ENCODE peak calls at places on chromosomes 3 and 15, in ten cellular contexts. One of them, this sample, is unnamed.

GRCh38 chr3:47594792-47595191 is 16.1 kb upstream of the CSPG5 start:
- DNase-seq in NAMALWA: no peak
- DNase-seq in NCI-H1436: no peak
- DNase-seq in mucosa of gallbladder: no peak
- DNase-seq in suprapubic skin: no peak
- DNase-seq in NCI-H1092: no peak
- DNase-seq in stimulated activated CD8-positive, alpha-beta memory T cell treated with anti-CD3 and anti-CD28 coated beads, Interleukin-15, amount 100 ng/mL, for 4 hours: no peak
- DNase-seq in NCI-H446 treated with DMSO at 0.1 percent for 48 hours: no peak
- DNase-seq in AG09309: no peak
- DNase-seq in D341Med: no peak
- DNase-seq in this sample: no peak

GRCh38 chr3:16140116-16140893 is 34.2 kb upstream of the GALNT15 start:
- DNase-seq in NAMALWA: no peak
- DNase-seq in NCI-H1436: no peak
- DNase-seq in mucosa of gallbladder: no peak
- DNase-seq in suprapubic skin: no peak
- DNase-seq in NCI-H1092: no peak
- DNase-seq in stimulated activated CD8-positive, alpha-beta memory T cell treated with anti-CD3 and anti-CD28 coated beads, Interleukin-15, amount 100 ng/mL, for 4 hours: no peak
- DNase-seq in NCI-H446 treated with DMSO at 0.1 percent for 48 hours: no peak
- DNase-seq in AG09309: no peak
- DNase-seq in D341Med: no peak
- DNase-seq in this sample: no peak

GRCh38 chr3:187738400-187739124 is 6.7 kb downstream of the BCL6 start:
- DNase-seq in NAMALWA: peak
- DNase-seq in NCI-H1436: peak
- DNase-seq in mucosa of gallbladder: peak
- DNase-seq in suprapubic skin: peak
- DNase-seq in NCI-H1092: peak
- DNase-seq in stimulated activated CD8-positive, alpha-beta memory T cell treated with anti-CD3 and anti-CD28 coated beads, Interleukin-15, amount 100 ng/mL, for 4 hours: no peak
- DNase-seq in NCI-H446 treated with DMSO at 0.1 percent for 48 hours: peak
- DNase-seq in AG09309: peak
- DNase-seq in D341Med: peak
- DNase-seq in this sample: peak

GRCh38 chr3:52967398-52967797 is 70.0 kb upstream of the STIMATE start:
- DNase-seq in NAMALWA: no peak
- DNase-seq in NCI-H1436: no peak
- DNase-seq in mucosa of gallbladder: no peak
- DNase-seq in suprapubic skin: no peak
- DNase-seq in NCI-H1092: no peak
- DNase-seq in stimulated activated CD8-positive, alpha-beta memory T cell treated with anti-CD3 and anti-CD28 coated beads, Interleukin-15, amount 100 ng/mL, for 4 hours: no peak
- DNase-seq in NCI-H446 treated with DMSO at 0.1 percent for 48 hours: no peak
- DNase-seq in AG09309: no peak
- DNase-seq in D341Med: no peak
- DNase-seq in this sample: no peak

GRCh38 chr3:49164983-49165720 is 979 bp downstream of the CCDC71 start:
- DNase-seq in NAMALWA: peak
- DNase-seq in NCI-H1436: no peak
- DNase-seq in mucosa of gallbladder: no peak
- DNase-seq in suprapubic skin: no peak
- DNase-seq in NCI-H1092: no peak
- DNase-seq in stimulated activated CD8-positive, alpha-beta memory T cell treated with anti-CD3 and anti-CD28 coated beads, Interleukin-15, amount 100 ng/mL, for 4 hours: no peak
- DNase-seq in NCI-H446 treated with DMSO at 0.1 percent for 48 hours: no peak
- DNase-seq in AG09309: no peak
- DNase-seq in D341Med: peak
- DNase-seq in this sample: no peak

GRCh38 chr3:52095990-52096775 is 39.8 kb upstream of the DUSP7 start:
- DNase-seq in NAMALWA: no peak
- DNase-seq in NCI-H1436: no peak
- DNase-seq in mucosa of gallbladder: no peak
- DNase-seq in suprapubic skin: no peak
- DNase-seq in NCI-H1092: no peak
- DNase-seq in stimulated activated CD8-positive, alpha-beta memory T cell treated with anti-CD3 and anti-CD28 coated beads, Interleukin-15, amount 100 ng/mL, for 4 hours: no peak
- DNase-seq in NCI-H446 treated with DMSO at 0.1 percent for 48 hours: no peak
- DNase-seq in AG09309: no peak
- DNase-seq in D341Med: no peak
- DNase-seq in this sample: no peak

GRCh38 chr3:42090973-42091731 is at the start of gene TRAK1:
- DNase-seq in NAMALWA: no peak
- DNase-seq in NCI-H1436: no peak
- DNase-seq in mucosa of gallbladder: no peak
- DNase-seq in suprapubic skin: peak
- DNase-seq in NCI-H1092: no peak
- DNase-seq in stimulated activated CD8-positive, alpha-beta memory T cell treated with anti-CD3 and anti-CD28 coated beads, Interleukin-15, amount 100 ng/mL, for 4 hours: no peak
- DNase-seq in NCI-H446 treated with DMSO at 0.1 percent for 48 hours: no peak
- DNase-seq in AG09309: peak
- DNase-seq in D341Med: no peak
- DNase-seq in this sample: no peak

GRCh38 chr3:194928831-194929594 is 243.3 kb downstream of the FAM43A start:
- DNase-seq in NAMALWA: no peak
- DNase-seq in NCI-H1436: no peak
- DNase-seq in mucosa of gallbladder: peak
- DNase-seq in suprapubic skin: no peak
- DNase-seq in NCI-H1092: no peak
- DNase-seq in stimulated activated CD8-positive, alpha-beta memory T cell treated with anti-CD3 and anti-CD28 coated beads, Interleukin-15, amount 100 ng/mL, for 4 hours: no peak
- DNase-seq in NCI-H446 treated with DMSO at 0.1 percent for 48 hours: no peak
- DNase-seq in AG09309: no peak
- DNase-seq in D341Med: no peak
- DNase-seq in this sample: no peak

GRCh38 chr3:50352762-50353161 is 2.1 kb downstream of the CYB561D2 start:
- DNase-seq in NAMALWA: peak
- DNase-seq in NCI-H1436: no peak
- DNase-seq in mucosa of gallbladder: no peak
- DNase-seq in suprapubic skin: no peak
- DNase-seq in NCI-H1092: no peak
- DNase-seq in stimulated activated CD8-positive, alpha-beta memory T cell treated with anti-CD3 and anti-CD28 coated beads, Interleukin-15, amount 100 ng/mL, for 4 hours: no peak
- DNase-seq in NCI-H446 treated with DMSO at 0.1 percent for 48 hours: no peak
- DNase-seq in AG09309: no peak
- DNase-seq in D341Med: no peak
- DNase-seq in this sample: no peak

GRCh38 chr3:141333796-141334626 is 34.3 kb upstream of the ZBTB38 start:
- DNase-seq in NAMALWA: no peak
- DNase-seq in NCI-H1436: no peak
- DNase-seq in mucosa of gallbladder: no peak
- DNase-seq in suprapubic skin: no peak
- DNase-seq in NCI-H1092: no peak
- DNase-seq in stimulated activated CD8-positive, alpha-beta memory T cell treated with anti-CD3 and anti-CD28 coated beads, Interleukin-15, amount 100 ng/mL, for 4 hours: no peak
- DNase-seq in NCI-H446 treated with DMSO at 0.1 percent for 48 hours: no peak
- DNase-seq in AG09309: no peak
- DNase-seq in D341Med: no peak
- DNase-seq in this sample: no peak

GRCh38 chr15:31477301-31477700 is 150.7 kb downstream of the KLF13 start:
- DNase-seq in NAMALWA: no peak
- DNase-seq in NCI-H1436: no peak
- DNase-seq in mucosa of gallbladder: no peak
- DNase-seq in suprapubic skin: peak
- DNase-seq in NCI-H1092: no peak
- DNase-seq in stimulated activated CD8-positive, alpha-beta memory T cell treated with anti-CD3 and anti-CD28 coated beads, Interleukin-15, amount 100 ng/mL, for 4 hours: no peak
- DNase-seq in NCI-H446 treated with DMSO at 0.1 percent for 48 hours: no peak
- DNase-seq in AG09309: no peak
- DNase-seq in D341Med: no peak
- DNase-seq in this sample: no peak

GRCh38 chr3:139202226-139202958 is 141.4 kb upstream of the MRPS22 start:
- DNase-seq in NAMALWA: peak
- DNase-seq in NCI-H1436: no peak
- DNase-seq in mucosa of gallbladder: peak
- DNase-seq in suprapubic skin: no peak
- DNase-seq in NCI-H1092: no peak
- DNase-seq in stimulated activated CD8-positive, alpha-beta memory T cell treated with anti-CD3 and anti-CD28 coated beads, Interleukin-15, amount 100 ng/mL, for 4 hours: no peak
- DNase-seq in NCI-H446 treated with DMSO at 0.1 percent for 48 hours: peak
- DNase-seq in AG09309: no peak
- DNase-seq in D341Med: peak
- DNase-seq in this sample: no peak

GRCh38 chr3:181860243-181860642 is 148.5 kb downstream of the SOX2 start:
- DNase-seq in NAMALWA: no peak
- DNase-seq in NCI-H1436: no peak
- DNase-seq in mucosa of gallbladder: no peak
- DNase-seq in suprapubic skin: no peak
- DNase-seq in NCI-H1092: no peak
- DNase-seq in stimulated activated CD8-positive, alpha-beta memory T cell treated with anti-CD3 and anti-CD28 coated beads, Interleukin-15, amount 100 ng/mL, for 4 hours: no peak
- DNase-seq in NCI-H446 treated with DMSO at 0.1 percent for 48 hours: no peak
- DNase-seq in AG09309: no peak
- DNase-seq in D341Med: no peak
- DNase-seq in this sample: no peak

GRCh38 chr15:72339777-72340177 is 19.8 kb upstream of the CELF6 start:
- DNase-seq in NAMALWA: no peak
- DNase-seq in NCI-H1436: no peak
- DNase-seq in mucosa of gallbladder: no peak
- DNase-seq in suprapubic skin: no peak
- DNase-seq in NCI-H1092: no peak
- DNase-seq in stimulated activated CD8-positive, alpha-beta memory T cell treated with anti-CD3 and anti-CD28 coated beads, Interleukin-15, amount 100 ng/mL, for 4 hours: no peak
- DNase-seq in NCI-H446 treated with DMSO at 0.1 percent for 48 hours: peak
- DNase-seq in AG09309: peak
- DNase-seq in D341Med: no peak
- DNase-seq in this sample: no peak

GRCh38 chr15:26831951-26832350 is 34.9 kb upstream of the GABRA5 start:
- DNase-seq in NAMALWA: no peak
- DNase-seq in NCI-H1436: no peak
- DNase-seq in mucosa of gallbladder: peak
- DNase-seq in suprapubic skin: no peak
- DNase-seq in NCI-H1092: no peak
- DNase-seq in stimulated activated CD8-positive, alpha-beta memory T cell treated with anti-CD3 and anti-CD28 coated beads, Interleukin-15, amount 100 ng/mL, for 4 hours: no peak
- DNase-seq in NCI-H446 treated with DMSO at 0.1 percent for 48 hours: no peak
- DNase-seq in AG09309: no peak
- DNase-seq in D341Med: no peak
- DNase-seq in this sample: no peak

GRCh38 chr15:90716317-90716975 is 700 bp upstream of the BLM start:
- DNase-seq in NAMALWA: peak
- DNase-seq in NCI-H1436: no peak
- DNase-seq in mucosa of gallbladder: no peak
- DNase-seq in suprapubic skin: no peak
- DNase-seq in NCI-H1092: no peak
- DNase-seq in stimulated activated CD8-positive, alpha-beta memory T cell treated with anti-CD3 and anti-CD28 coated beads, Interleukin-15, amount 100 ng/mL, for 4 hours: no peak
- DNase-seq in NCI-H446 treated with DMSO at 0.1 percent for 48 hours: no peak
- DNase-seq in AG09309: no peak
- DNase-seq in D341Med: no peak
- DNase-seq in this sample: no peak

GRCh38 chr15:27725733-27726132 is 373.4 kb downstream of the OCA2 start:
- DNase-seq in NAMALWA: no peak
- DNase-seq in NCI-H1436: no peak
- DNase-seq in mucosa of gallbladder: no peak
- DNase-seq in suprapubic skin: no peak
- DNase-seq in NCI-H1092: no peak
- DNase-seq in stimulated activated CD8-positive, alpha-beta memory T cell treated with anti-CD3 and anti-CD28 coated beads, Interleukin-15, amount 100 ng/mL, for 4 hours: no peak
- DNase-seq in NCI-H446 treated with DMSO at 0.1 percent for 48 hours: no peak
- DNase-seq in AG09309: no peak
- DNase-seq in D341Med: no peak
- DNase-seq in this sample: no peak

GRCh38 chr15:47473857-47474256 is 243.4 kb upstream of the SEMA6D start:
- DNase-seq in NAMALWA: no peak
- DNase-seq in NCI-H1436: no peak
- DNase-seq in mucosa of gallbladder: peak
- DNase-seq in suprapubic skin: no peak
- DNase-seq in NCI-H1092: peak
- DNase-seq in stimulated activated CD8-positive, alpha-beta memory T cell treated with anti-CD3 and anti-CD28 coated beads, Interleukin-15, amount 100 ng/mL, for 4 hours: no peak
- DNase-seq in NCI-H446 treated with DMSO at 0.1 percent for 48 hours: peak
- DNase-seq in AG09309: no peak
- DNase-seq in D341Med: no peak
- DNase-seq in this sample: no peak

GRCh38 chr3:98518816-98519215 is 3.9 kb downstream of the CLDND1 start:
- DNase-seq in NAMALWA: no peak
- DNase-seq in NCI-H1436: no peak
- DNase-seq in mucosa of gallbladder: no peak
- DNase-seq in suprapubic skin: no peak
- DNase-seq in NCI-H1092: no peak
- DNase-seq in stimulated activated CD8-positive, alpha-beta memory T cell treated with anti-CD3 and anti-CD28 coated beads, Interleukin-15, amount 100 ng/mL, for 4 hours: no peak
- DNase-seq in NCI-H446 treated with DMSO at 0.1 percent for 48 hours: no peak
- DNase-seq in AG09309: no peak
- DNase-seq in D341Med: no peak
- DNase-seq in this sample: no peak

GRCh38 chr3:13621381-13622221 is 72.7 kb downstream of the FBLN2 start:
- DNase-seq in NAMALWA: no peak
- DNase-seq in NCI-H1436: no peak
- DNase-seq in mucosa of gallbladder: no peak
- DNase-seq in suprapubic skin: no peak
- DNase-seq in NCI-H1092: no peak
- DNase-seq in stimulated activated CD8-positive, alpha-beta memory T cell treated with anti-CD3 and anti-CD28 coated beads, Interleukin-15, amount 100 ng/mL, for 4 hours: peak
- DNase-seq in NCI-H446 treated with DMSO at 0.1 percent for 48 hours: no peak
- DNase-seq in AG09309: no peak
- DNase-seq in D341Med: no peak
- DNase-seq in this sample: no peak

GRCh38 chr3:110106805-110107204 is 769.5 kb upstream of the DPPA4 start:
- DNase-seq in NAMALWA: no peak
- DNase-seq in NCI-H1436: no peak
- DNase-seq in mucosa of gallbladder: no peak
- DNase-seq in suprapubic skin: no peak
- DNase-seq in NCI-H1092: no peak
- DNase-seq in stimulated activated CD8-positive, alpha-beta memory T cell treated with anti-CD3 and anti-CD28 coated beads, Interleukin-15, amount 100 ng/mL, for 4 hours: no peak
- DNase-seq in NCI-H446 treated with DMSO at 0.1 percent for 48 hours: no peak
- DNase-seq in AG09309: no peak
- DNase-seq in D341Med: no peak
- DNase-seq in this sample: no peak

GRCh38 chr3:71210257-71211002 is 373.1 kb downstream of the FOXP1 start:
- DNase-seq in NAMALWA: no peak
- DNase-seq in NCI-H1436: no peak
- DNase-seq in mucosa of gallbladder: peak
- DNase-seq in suprapubic skin: no peak
- DNase-seq in NCI-H1092: no peak
- DNase-seq in stimulated activated CD8-positive, alpha-beta memory T cell treated with anti-CD3 and anti-CD28 coated beads, Interleukin-15, amount 100 ng/mL, for 4 hours: no peak
- DNase-seq in NCI-H446 treated with DMSO at 0.1 percent for 48 hours: no peak
- DNase-seq in AG09309: peak
- DNase-seq in D341Med: no peak
- DNase-seq in this sample: no peak

GRCh38 chr15:30063829-30064559 is 18.8 kb upstream of the GOLGA8J start:
- DNase-seq in NAMALWA: no peak
- DNase-seq in NCI-H1436: no peak
- DNase-seq in mucosa of gallbladder: no peak
- DNase-seq in suprapubic skin: no peak
- DNase-seq in NCI-H1092: no peak
- DNase-seq in stimulated activated CD8-positive, alpha-beta memory T cell treated with anti-CD3 and anti-CD28 coated beads, Interleukin-15, amount 100 ng/mL, for 4 hours: no peak
- DNase-seq in NCI-H446 treated with DMSO at 0.1 percent for 48 hours: no peak
- DNase-seq in AG09309: no peak
- DNase-seq in D341Med: no peak
- DNase-seq in this sample: no peak

GRCh38 chr15:40333922-40334492 is 6.7 kb downstream of the CCDC9B start:
- DNase-seq in NAMALWA: peak
- DNase-seq in NCI-H1436: no peak
- DNase-seq in mucosa of gallbladder: peak
- DNase-seq in suprapubic skin: no peak
- DNase-seq in NCI-H1092: no peak
- DNase-seq in stimulated activated CD8-positive, alpha-beta memory T cell treated with anti-CD3 and anti-CD28 coated beads, Interleukin-15, amount 100 ng/mL, for 4 hours: no peak
- DNase-seq in NCI-H446 treated with DMSO at 0.1 percent for 48 hours: no peak
- DNase-seq in AG09309: no peak
- DNase-seq in D341Med: peak
- DNase-seq in this sample: peak

GRCh38 chr3:112813723-112814171 is 32.9 kb downstream of the CD200R1L start:
- DNase-seq in NAMALWA: peak
- DNase-seq in NCI-H1436: no peak
- DNase-seq in mucosa of gallbladder: peak
- DNase-seq in suprapubic skin: no peak
- DNase-seq in NCI-H1092: no peak
- DNase-seq in stimulated activated CD8-positive, alpha-beta memory T cell treated with anti-CD3 and anti-CD28 coated beads, Interleukin-15, amount 100 ng/mL, for 4 hours: no peak
- DNase-seq in NCI-H446 treated with DMSO at 0.1 percent for 48 hours: no peak
- DNase-seq in AG09309: peak
- DNase-seq in D341Med: no peak
- DNase-seq in this sample: no peak

GRCh38 chr15:70111203-70112017 is 13.7 kb upstream of the TLE3 start:
- DNase-seq in NAMALWA: peak
- DNase-seq in NCI-H1436: peak
- DNase-seq in mucosa of gallbladder: peak
- DNase-seq in suprapubic skin: no peak
- DNase-seq in NCI-H1092: peak
- DNase-seq in stimulated activated CD8-positive, alpha-beta memory T cell treated with anti-CD3 and anti-CD28 coated beads, Interleukin-15, amount 100 ng/mL, for 4 hours: no peak
- DNase-seq in NCI-H446 treated with DMSO at 0.1 percent for 48 hours: peak
- DNase-seq in AG09309: peak
- DNase-seq in D341Med: peak
- DNase-seq in this sample: peak

GRCh38 chr3:170815340-170815739 is 54.7 kb downstream of the RPL22L1 start:
- DNase-seq in NAMALWA: no peak
- DNase-seq in NCI-H1436: peak
- DNase-seq in mucosa of gallbladder: peak
- DNase-seq in suprapubic skin: no peak
- DNase-seq in NCI-H1092: peak
- DNase-seq in stimulated activated CD8-positive, alpha-beta memory T cell treated with anti-CD3 and anti-CD28 coated beads, Interleukin-15, amount 100 ng/mL, for 4 hours: no peak
- DNase-seq in NCI-H446 treated with DMSO at 0.1 percent for 48 hours: peak
- DNase-seq in AG09309: no peak
- DNase-seq in D341Med: no peak
- DNase-seq in this sample: peak

This sample was measured in NCI-H2081.